ENCODE peak calls at places on chromosome 4, in seven cellular contexts. H is heart left ventricle, G is body of pancreas, K is lower leg skin, P is stomach, M is uterus, N is endothelial cell of umbilical vein. V is an unnamed sample.

GRCh38 chr4:21113496-21114213 is 413.4 kb downstream of the PACRGL start:
- DNase-seq in M (no peak), N (peak; percentile 84), G (no peak), H (no peak), K (no peak), P (no peak), V (no peak)

GRCh38 chr4:73729534-73730165 is 10.7 kb upstream of the CXCL8 start:
- DNase-seq in M (peak; percentile 48), P (peak; percentile 70), H (no peak), K (peak; percentile 72), N (peak; percentile 85), G (peak; percentile 70), V (no peak)

GRCh38 chr4:24881508-24882071 is 31.3 kb downstream of the CCDC149 start:
- DNase-seq in K (no peak), H (no peak), N (no peak), G (no peak), M (no peak), P (no peak), V (no peak)

GRCh38 chr4:159042097-159042605 is 60.7 kb upstream of the RAPGEF2 start:
- DNase-seq in N (peak; percentile 44), P (peak; percentile 61), K (peak; percentile 26), M (no peak), H (no peak), G (no peak), V (no peak)

GRCh38 chr4:123651127-123651526 is 254.5 kb downstream of the SPRY1 start:
- DNase-seq in M (no peak), P (no peak), K (no peak), G (no peak), H (no peak), N (no peak), V (no peak)

GRCh38 chr4:1008840-1009646 is 2.4 kb upstream of the FGFRL1 start:
- DNase-seq in G (peak; percentile 56), M (peak; percentile 50), H (no peak), P (peak; percentile 49), N (peak; percentile 25), K (peak; percentile 51), V (no peak)

GRCh38 chr4:16066586-16067128 is 17.2 kb downstream of the PROM1 start:
- DNase-seq in G (no peak), H (no peak), N (no peak), P (no peak), K (no peak), M (no peak), V (no peak)

GRCh38 chr4:83075696-83076095 is 38.8 kb downstream of the PLAC8 start:
- DNase-seq in G (no peak), H (no peak), N (peak; percentile 78), M (no peak), K (no peak), P (no peak), V (no peak)

GRCh38 chr4:139077567-139078355 is 62.2 kb downstream of the NOCT start:
- DNase-seq in K (no peak), P (no peak), H (no peak), N (no peak), G (no peak), M (no peak), V (no peak)

GRCh38 chr4:120694973-120695372 is 227.6 kb downstream of the PRDM5 start:
- DNase-seq in G (peak; percentile 19), N (peak; percentile 68), K (no peak), M (no peak), P (no peak), H (no peak), V (no peak)

GRCh38 chr4:125728568-125728967 is 413.8 kb downstream of the FAT4 start:
- DNase-seq in K (no peak), N (peak; percentile 78), M (no peak), P (no peak), G (no peak), H (no peak), V (no peak)

GRCh38 chr4:109234596-109234995 is 67.9 kb downstream of the COL25A1 start:
- DNase-seq in N (no peak), G (no peak), P (no peak), H (no peak), M (no peak), K (no peak), V (no peak)

GRCh38 chr4:110164856-110165255 is 33.6 kb downstream of the ELOVL6 start:
- DNase-seq in H (no peak), G (no peak), P (no peak), K (no peak), M (no peak), N (no peak), V (no peak)

GRCh38 chr4:106497271-106497670 is 128.7 kb upstream of the GIMD1 start:
- DNase-seq in G (no peak), N (no peak), P (no peak), M (no peak), H (no peak), K (no peak), V (no peak)

GRCh38 chr4:41712413-41712812 is 36.1 kb downstream of the PHOX2B start:
- DNase-seq in K (no peak), G (no peak), M (no peak), N (no peak), P (no peak), H (no peak), V (no peak)

GRCh38 chr4:113978561-113979156 is 788 bp downstream of the ARSJ start:
- DNase-seq in M (peak; percentile 36), K (no peak), N (peak; percentile 55), G (no peak), P (no peak), H (peak; percentile 46), V (no peak)

GRCh38 chr4:74932832-74933561 is at the start of gene PARM1:
- DNase-seq in P (peak; percentile 94), G (peak; percentile 95), M (peak; percentile 85), K (peak; percentile 68), H (peak; percentile 95), N (peak; percentile 79), V (peak; percentile 39)

GRCh38 chr4:3302164-3302785 is 9.5 kb downstream of the RGS12 start:
- DNase-seq in H (peak; percentile 58), N (peak; percentile 74), P (peak; percentile 48), M (no peak), G (peak; percentile 8), K (no peak), V (no peak)

GRCh38 chr4:15414601-15415091 is 13.2 kb upstream of the C1QTNF7 start:
- DNase-seq in N (no peak), P (no peak), M (no peak), H (no peak), G (no peak), K (no peak), V (no peak)

GRCh38 chr4:103306870-103307345 is 108.8 kb upstream of the CENPE start:
- DNase-seq in M (no peak), K (no peak), N (no peak), P (peak; percentile 63), H (peak; percentile 55), G (peak; percentile 21), V (no peak)

GRCh38 chr4:23401572-23401971 is 488.3 kb downstream of the PPARGC1A start:
- DNase-seq in N (no peak), H (no peak), K (no peak), G (no peak), M (no peak), P (no peak), V (no peak)

GRCh38 chr4:63937961-63938360 is 471.3 kb downstream of the TECRL start:
- DNase-seq in P (no peak), N (no peak), M (peak; percentile 59), G (no peak), H (no peak), K (no peak), V (no peak)

GRCh38 chr4:169567916-169568315 is 44.5 kb downstream of the NEK1 start:
- DNase-seq in G (no peak), H (no peak), N (no peak), M (no peak), P (no peak), K (no peak), V (no peak)

GRCh38 chr4:132269303-132269990 is 879.6 kb upstream of the PCDH10 start:
- DNase-seq in H (no peak), N (no peak), P (no peak), M (no peak), K (no peak), G (no peak), V (no peak)

GRCh38 chr4:160129439-160129838 is 1026.6 kb downstream of the RAPGEF2 start:
- DNase-seq in G (no peak), K (no peak), N (no peak), M (no peak), H (no peak), P (no peak), V (no peak)

GRCh38 chr4:76948441-76949292 is 885 bp upstream of the SEPTIN11 start:
- DNase-seq in H (peak; percentile 86), G (peak; percentile 67), M (peak; percentile 73), K (peak; percentile 67), N (peak; percentile 75), P (peak; percentile 64), V (no peak)
- TF ChIP-seq POLR2A in H (no peak), G (no peak), M (peak; percentile 11), K (no peak), N (no peak), P (no peak), V (no peak)

DNA sequence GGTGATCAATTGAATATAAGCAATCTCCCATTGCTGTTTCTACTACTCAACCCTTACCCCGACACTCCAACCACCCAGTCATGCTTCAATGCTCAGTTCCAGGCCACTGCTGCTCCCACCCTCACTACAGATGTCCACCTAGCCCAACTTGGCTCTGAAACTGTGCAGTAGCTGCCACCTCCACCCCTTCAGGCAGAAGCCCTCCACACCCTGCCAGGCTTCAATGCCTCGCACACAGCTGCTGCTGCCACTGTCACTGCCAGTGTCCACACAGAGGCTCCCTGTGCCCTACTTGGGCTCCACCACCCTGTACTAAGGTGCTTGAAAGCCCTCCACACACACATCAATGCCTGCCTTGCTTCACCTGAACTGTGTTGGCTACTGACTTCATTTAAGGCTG is 34.6 kb downstream of the LAMTOR3 start:
- DNase-seq in N (no peak), G (no peak), P (no peak), H (no peak), K (no peak), M (no peak), V (no peak)
- TF ChIP-seq POLR2A in N (no peak), G (no peak), P (no peak), H (no peak), K (no peak), M (no peak), V (no peak)

GRCh38 chr4:140363558-140363957 is 9.9 kb upstream of the SCOC start:
- DNase-seq in H (no peak), P (no peak), G (no peak), M (no peak), N (no peak), K (no peak), V (no peak)
- TF ChIP-seq POLR2A in H (no peak), P (no peak), G (no peak), M (no peak), N (no peak), K (no peak), V (no peak)

DNA sequence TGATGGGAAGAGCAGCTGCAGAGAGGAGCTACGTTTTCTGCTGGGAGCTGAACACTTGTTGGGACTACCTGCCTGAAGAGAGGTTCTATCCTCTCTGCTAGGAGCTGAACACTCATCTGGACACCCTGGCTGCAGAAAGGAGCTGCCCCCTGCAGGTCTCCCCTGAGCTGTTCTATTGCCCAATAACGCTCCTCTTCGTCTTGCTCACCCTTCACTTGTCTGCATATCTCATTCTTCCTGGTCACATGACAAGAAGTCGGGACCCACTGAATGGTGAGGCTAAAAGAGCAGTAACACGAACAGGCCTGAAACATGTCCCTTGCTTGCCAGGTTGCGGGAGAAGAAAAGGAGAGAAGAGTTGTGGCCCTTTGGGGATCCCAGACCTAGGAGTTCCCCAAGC is 27.8 kb downstream of the NAA11 start:
- DNase-seq in G (no peak), H (no peak), K (no peak), P (no peak), M (no peak), N (no peak), V (no peak)
- TF ChIP-seq POLR2A in G (no peak), H (no peak), K (no peak), P (no peak), M (no peak), N (no peak), V (no peak)

GRCh38 chr4:147731611-147732515 is at the start of gene ARHGAP10:
- DNase-seq in H (peak; percentile 89), G (peak; percentile 68), K (peak; percentile 71), P (peak; percentile 73), N (peak; percentile 78), M (peak; percentile 75), V (no peak)
- TF ChIP-seq POLR2A in H (no peak), G (peak; percentile 60), K (no peak), P (no peak), N (peak; percentile 86), M (peak; percentile 70), V (no peak)